ENCODE peak calls at places on chromosomes 4 and X, in six cellular contexts. One of them, this sample, is unnamed.

GRCh38 chr4:81802308-81802846 is 330.7 kb upstream of the RASGEF1B start:
- DNase-seq in H1: no peak
- DNase-seq in K562: no peak
- DNase-seq in HCT116: no peak
- DNase-seq in GM12878: no peak
- DNase-seq in HepG2: no peak
- DNase-seq in this sample: no peak

GRCh38 chr4:6574747-6575502 is at the start of gene MAN2B2:
- DNase-seq in H1: peak
- DNase-seq in K562: peak
- DNase-seq in HCT116: peak
- DNase-seq in GM12878: peak
- DNase-seq in HepG2: peak
- DNase-seq in this sample: peak

GRCh38 chrX:21741869-21742701 is 15.8 kb downstream of the SMPX start:
- DNase-seq in H1: no peak
- DNase-seq in K562: no peak
- DNase-seq in HCT116: no peak
- DNase-seq in GM12878: no peak
- DNase-seq in HepG2: no peak
- DNase-seq in this sample: no peak

GRCh38 chr4:92303621-92304027 is at the start of gene GRID2:
- DNase-seq in H1: peak
- DNase-seq in K562: no peak
- DNase-seq in HCT116: peak
- DNase-seq in GM12878: no peak
- DNase-seq in HepG2: no peak
- DNase-seq in this sample: peak

GRCh38 chrX:45758738-45759397 is 558.2 kb upstream of the DIPK2B start:
- DNase-seq in H1: no peak
- DNase-seq in K562: no peak
- DNase-seq in HCT116: no peak
- DNase-seq in GM12878: peak
- DNase-seq in HepG2: no peak
- DNase-seq in this sample: no peak

GRCh38 chrX:10326578-10326977 is 169.8 kb downstream of the CLCN4 start:
- DNase-seq in H1: no peak
- DNase-seq in K562: no peak
- DNase-seq in HCT116: peak
- DNase-seq in GM12878: no peak
- DNase-seq in HepG2: peak
- DNase-seq in this sample: no peak

GRCh38 chrX:131816551-131817136 is 206.5 kb upstream of the STK26 start:
- DNase-seq in H1: no peak
- DNase-seq in K562: no peak
- DNase-seq in HCT116: no peak
- DNase-seq in GM12878: peak
- DNase-seq in HepG2: no peak
- DNase-seq in this sample: no peak

GRCh38 chr4:111187108-111187507 is 564.2 kb upstream of the PITX2 start:
- DNase-seq in H1: no peak
- DNase-seq in K562: no peak
- DNase-seq in HCT116: no peak
- DNase-seq in GM12878: no peak
- DNase-seq in HepG2: no peak
- DNase-seq in this sample: no peak

GRCh38 chr4:16875487-16875886 is 23.0 kb downstream of the LDB2 start:
- DNase-seq in H1: no peak
- DNase-seq in K562: no peak
- DNase-seq in HCT116: no peak
- DNase-seq in GM12878: no peak
- DNase-seq in HepG2: no peak
- DNase-seq in this sample: no peak

GRCh38 chr4:25839687-25840086 is 23.1 kb downstream of the SEL1L3 start:
- DNase-seq in H1: no peak
- DNase-seq in K562: no peak
- DNase-seq in HCT116: no peak
- DNase-seq in GM12878: no peak
- DNase-seq in HepG2: no peak
- DNase-seq in this sample: no peak

GRCh38 chr4:52619591-52619931 is 39.5 kb downstream of the USP46 start:
- DNase-seq in H1: no peak
- DNase-seq in K562: no peak
- DNase-seq in HCT116: no peak
- DNase-seq in GM12878: no peak
- DNase-seq in HepG2: no peak
- DNase-seq in this sample: no peak

GRCh38 chrX:45164021-45164621 is 36.6 kb downstream of the DIPK2B start:
- DNase-seq in H1: no peak
- DNase-seq in K562: no peak
- DNase-seq in HCT116: no peak
- DNase-seq in GM12878: no peak
- DNase-seq in HepG2: no peak
- DNase-seq in this sample: no peak

DNA sequence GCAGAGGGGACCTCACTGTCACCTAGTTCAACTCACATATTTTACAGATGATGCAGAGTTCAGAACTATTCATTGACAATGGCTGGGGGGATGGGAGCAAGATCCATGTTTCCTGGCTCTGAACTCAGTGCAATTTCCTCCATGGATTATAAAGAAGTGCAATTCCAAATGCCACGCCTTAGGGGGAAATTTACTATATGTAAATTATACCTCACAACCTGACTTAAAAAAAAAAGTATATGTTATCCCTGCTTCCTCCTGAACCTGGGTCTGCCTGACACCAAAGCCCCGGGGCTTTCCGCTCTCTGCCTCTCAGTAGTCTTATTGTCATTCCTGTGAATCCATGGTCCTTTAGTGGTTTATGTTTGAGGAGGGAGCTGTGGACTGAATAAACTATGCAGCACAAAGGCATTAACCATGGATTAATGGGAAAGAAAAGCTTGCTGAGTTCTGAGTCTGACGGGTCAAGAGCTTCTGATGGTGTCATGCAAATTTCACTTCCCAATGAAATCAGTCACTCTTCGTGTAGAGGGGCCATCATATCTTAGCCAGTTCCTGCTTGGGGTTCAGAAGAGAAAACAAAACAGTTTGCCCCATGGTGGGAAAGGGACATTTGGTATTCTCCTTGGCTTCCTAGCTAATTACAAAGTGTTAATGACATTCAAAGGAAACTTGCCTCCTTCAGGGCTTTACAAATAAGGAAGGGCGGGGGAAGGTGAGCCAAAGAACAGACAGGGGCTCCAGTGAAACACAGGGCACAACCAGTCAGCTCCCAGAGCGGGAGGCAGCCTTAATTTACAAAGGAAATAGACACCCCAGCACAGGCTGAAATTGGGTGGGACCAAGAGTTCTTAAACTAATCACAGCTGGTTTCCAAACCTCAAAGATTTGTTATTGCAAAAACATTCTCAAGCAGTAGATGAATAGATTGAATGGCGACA is 14.3 kb downstream of the FAM9C start:
- DNase-seq in H1: no peak
- DNase-seq in K562: no peak
- DNase-seq in HCT116: no peak
- DNase-seq in GM12878: no peak
- DNase-seq in HepG2: peak
- DNase-seq in this sample: peak
- H3K4me3 ChIP-seq in H1: no peak
- H3K4me3 ChIP-seq in K562: no peak
- H3K4me3 ChIP-seq in HCT116: no peak
- H3K4me3 ChIP-seq in GM12878: no peak
- H3K4me3 ChIP-seq in HepG2: no peak
- H3K4me3 ChIP-seq in this sample: no peak

GRCh38 chrX:154029439-154029838 is 9.7 kb upstream of the IRAK1 start:
- DNase-seq in H1: no peak
- DNase-seq in K562: no peak
- DNase-seq in HCT116: no peak
- DNase-seq in GM12878: no peak
- DNase-seq in HepG2: no peak
- DNase-seq in this sample: no peak
- TF ChIP-seq ZNF274 in H1: no peak
- TF ChIP-seq ZNF274 in K562: no peak
- TF ChIP-seq ZNF274 in HCT116: no peak
- TF ChIP-seq ZNF274 in GM12878: no peak
- TF ChIP-seq ZNF274 in HepG2: no peak
- TF ChIP-seq ZNF274 in this sample: no peak

GRCh38 chrX:155632424-155633100 is 19.8 kb upstream of the TMLHE start:
- DNase-seq in H1: no peak
- DNase-seq in K562: no peak
- DNase-seq in HCT116: no peak
- DNase-seq in GM12878: peak
- DNase-seq in HepG2: no peak
- DNase-seq in this sample: no peak
- H3K4me3 ChIP-seq in H1: no peak
- H3K4me3 ChIP-seq in K562: no peak
- H3K4me3 ChIP-seq in HCT116: no peak
- H3K4me3 ChIP-seq in GM12878: peak
- H3K4me3 ChIP-seq in HepG2: no peak
- H3K4me3 ChIP-seq in this sample: no peak

DNA sequence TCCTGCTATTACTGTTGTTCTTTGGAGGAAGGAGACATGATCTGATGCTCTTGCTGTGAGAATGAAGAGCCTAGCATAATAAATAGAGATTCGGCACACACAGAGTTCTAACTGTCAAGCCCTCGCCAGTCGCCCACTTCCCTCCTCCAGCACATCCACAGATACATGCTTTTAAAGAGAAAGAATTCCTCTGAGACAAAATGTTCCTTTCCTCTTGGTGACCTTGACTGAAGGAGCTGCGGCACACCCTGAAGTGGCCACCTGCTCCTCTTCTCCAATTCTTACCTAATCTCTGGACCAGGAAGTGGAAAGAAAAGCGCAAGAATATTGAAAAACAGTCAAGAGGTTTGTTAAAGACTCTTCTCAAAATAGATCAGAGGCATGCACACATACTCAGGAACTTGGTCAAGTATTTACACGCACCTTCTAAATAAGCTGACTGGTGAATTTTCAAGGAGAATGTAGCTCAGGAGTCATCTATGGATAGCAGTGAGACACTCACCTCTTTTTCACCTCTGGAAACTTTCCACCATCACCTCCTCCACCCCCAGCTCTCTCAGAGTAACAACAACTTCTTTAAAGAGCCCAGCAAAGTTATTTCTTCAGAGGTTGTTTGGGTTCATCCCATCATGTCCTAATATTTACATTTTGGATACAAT is 95.4 kb downstream of the PARM1 start:
- DNase-seq in H1: no peak
- DNase-seq in K562: no peak
- DNase-seq in HCT116: no peak
- DNase-seq in GM12878: no peak
- DNase-seq in HepG2: no peak
- DNase-seq in this sample: no peak
- TF ChIP-seq ZNF274 in H1: no peak
- TF ChIP-seq ZNF274 in K562: no peak
- TF ChIP-seq ZNF274 in HCT116: no peak
- TF ChIP-seq ZNF274 in GM12878: no peak
- TF ChIP-seq ZNF274 in HepG2: no peak
- TF ChIP-seq ZNF274 in this sample: no peak

GRCh38 chr4:173415885-173416658 is 17.2 kb upstream of the SCRG1 start:
- DNase-seq in H1: no peak
- DNase-seq in K562: no peak
- DNase-seq in HCT116: no peak
- DNase-seq in GM12878: no peak
- DNase-seq in HepG2: no peak
- DNase-seq in this sample: no peak
- H3K4me3 ChIP-seq in H1: no peak
- H3K4me3 ChIP-seq in K562: no peak
- H3K4me3 ChIP-seq in HCT116: no peak
- H3K4me3 ChIP-seq in GM12878: no peak
- H3K4me3 ChIP-seq in HepG2: no peak
- H3K4me3 ChIP-seq in this sample: no peak

GRCh38 chrX:32525234-32525633 is 686.1 kb downstream of the DMD start:
- DNase-seq in H1: no peak
- DNase-seq in K562: no peak
- DNase-seq in HCT116: no peak
- DNase-seq in GM12878: no peak
- DNase-seq in HepG2: no peak
- DNase-seq in this sample: no peak

GRCh38 chrX:32533848-32534247 is 677.5 kb downstream of the DMD start:
- DNase-seq in H1: no peak
- DNase-seq in K562: no peak
- DNase-seq in HCT116: no peak
- DNase-seq in GM12878: no peak
- DNase-seq in HepG2: no peak
- DNase-seq in this sample: no peak

GRCh38 chrX:32532282-32532681 is 679.1 kb downstream of the DMD start:
- DNase-seq in H1: no peak
- DNase-seq in K562: no peak
- DNase-seq in HCT116: no peak
- DNase-seq in GM12878: no peak
- DNase-seq in HepG2: no peak
- DNase-seq in this sample: no peak

GRCh38 chrX:32530802-32531403 is 680.4 kb downstream of the DMD start:
- DNase-seq in H1: no peak
- DNase-seq in K562: peak
- DNase-seq in HCT116: no peak
- DNase-seq in GM12878: no peak
- DNase-seq in HepG2: peak
- DNase-seq in this sample: peak
- TF ChIP-seq ZNF274 in H1: no peak
- TF ChIP-seq ZNF274 in K562: no peak
- TF ChIP-seq ZNF274 in HCT116: no peak
- TF ChIP-seq ZNF274 in GM12878: no peak
- TF ChIP-seq ZNF274 in HepG2: no peak
- TF ChIP-seq ZNF274 in this sample: no peak

GRCh38 chr4:57104706-57105560 is 5.3 kb downstream of the IGFBP7 start:
- DNase-seq in H1: no peak
- DNase-seq in K562: no peak
- DNase-seq in HCT116: no peak
- DNase-seq in GM12878: no peak
- DNase-seq in HepG2: no peak
- DNase-seq in this sample: no peak
- H3K4me3 ChIP-seq in H1: no peak
- H3K4me3 ChIP-seq in K562: no peak
- H3K4me3 ChIP-seq in HCT116: no peak
- H3K4me3 ChIP-seq in GM12878: no peak
- H3K4me3 ChIP-seq in HepG2: no peak
- H3K4me3 ChIP-seq in this sample: no peak

GRCh38 chr4:170522427-170522970 is 432.7 kb upstream of the AADAT start:
- DNase-seq in H1: no peak
- DNase-seq in K562: no peak
- DNase-seq in HCT116: no peak
- DNase-seq in GM12878: no peak
- DNase-seq in HepG2: no peak
- DNase-seq in this sample: no peak
- TF ChIP-seq ZNF274 in H1: no peak
- TF ChIP-seq ZNF274 in K562: no peak
- TF ChIP-seq ZNF274 in HCT116: no peak
- TF ChIP-seq ZNF274 in GM12878: no peak
- TF ChIP-seq ZNF274 in HepG2: no peak
- TF ChIP-seq ZNF274 in this sample: no peak

DNA sequence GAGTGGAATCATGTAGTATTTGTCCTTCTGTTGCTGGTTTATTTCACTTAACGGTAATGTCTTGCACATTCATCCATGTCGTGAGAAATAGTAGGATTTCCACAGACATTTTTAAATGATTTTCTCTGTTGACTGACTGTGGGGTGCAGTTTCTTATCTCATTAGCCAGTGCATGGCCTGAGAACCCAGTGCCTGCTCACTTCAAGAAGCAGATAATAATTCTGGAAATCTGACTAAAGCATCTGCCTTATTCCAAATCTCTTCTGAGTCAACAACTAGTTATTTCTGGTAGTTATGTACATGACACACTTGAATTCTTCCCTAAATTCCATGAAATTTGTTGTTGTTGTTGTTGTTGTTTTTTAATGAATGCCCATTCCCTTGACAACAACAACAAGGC is 77.6 kb downstream of the NPFFR2 start:
- DNase-seq in H1: no peak
- DNase-seq in K562: no peak
- DNase-seq in HCT116: no peak
- DNase-seq in GM12878: no peak
- DNase-seq in HepG2: no peak
- DNase-seq in this sample: no peak
- H3K4me3 ChIP-seq in H1: no peak
- H3K4me3 ChIP-seq in K562: no peak
- H3K4me3 ChIP-seq in HCT116: no peak
- H3K4me3 ChIP-seq in GM12878: no peak
- H3K4me3 ChIP-seq in HepG2: no peak
- H3K4me3 ChIP-seq in this sample: no peak

This sample was measured in NT2/D1.